ENCODE peak calls at places on chromosomes 6 and 20, in nine cellular contexts. N is OCI-LY7; L is body of pancreas; Z is activated T-helper 1 cell treated with Interleukin-2 at 50 U/mL for 16 hours; P is PC-3; J is stimulated activated CD4-positive, alpha-beta T cell treated with anti-CD3 and anti-CD28 coated beads, TNF-alpha, amount 100 ng/mL, for 1 hour; Q is NCI-H345; Y is CD8-positive, alpha-beta T cell; R is NCI-H774. B is an unnamed sample.

GRCh38 chr6:125950293-125950692 is 6.3 kb upstream of the HINT3 start:
- DNase-seq in N (no peak), R (no peak), P (peak; percentile 60), J (no peak), Q (no peak), Y (no peak), L (no peak), Z (no peak), B (no peak)

GRCh38 chr20:2692036-2692885 is at the start of gene EBF4:
- DNase-seq in P (no peak), J (no peak), Q (peak; percentile 56), Y (peak; percentile 10), N (peak; percentile 7), R (peak; percentile 11), Z (no peak), L (peak; percentile 44), B (no peak)

GRCh38 chr6:168193816-168194701 is 115.0 kb upstream of the FRMD1 start:
- DNase-seq in Y (no peak), N (peak; percentile 1), R (no peak), L (no peak), J (no peak), Z (no peak), P (no peak), Q (no peak), B (no peak)

GRCh38 chr6:112188906-112189305 is 65.5 kb downstream of the LAMA4 start:
- DNase-seq in Z (no peak), P (no peak), Y (no peak), N (no peak), R (no peak), L (no peak), Q (no peak), J (no peak), B (peak; percentile 95)

GRCh38 chr6:131001113-131001776 is 61.8 kb downstream of the EPB41L2 start:
- DNase-seq in P (no peak), Y (no peak), Q (no peak), J (no peak), L (no peak), R (no peak), Z (no peak), N (no peak), B (no peak)

GRCh38 chr20:49338061-49338460 is 60.2 kb upstream of the ZNFX1 start:
- DNase-seq in N (no peak), P (no peak), Q (no peak), Z (no peak), R (no peak), Y (no peak), L (no peak), J (no peak), B (no peak)

GRCh38 chr6:53987527-53987888 is 123.7 kb upstream of the MLIP start:
- DNase-seq in N (no peak), J (no peak), L (no peak), Z (no peak), Y (no peak), R (no peak), P (no peak), Q (no peak), B (no peak)

GRCh38 chr6:148738939-148739821 is 7.7 kb upstream of the UST start:
- DNase-seq in L (no peak), J (no peak), Q (no peak), Z (no peak), R (no peak), P (no peak), Y (no peak), N (no peak), B (no peak)

GRCh38 chr6:47162231-47162630 is 120.1 kb upstream of the ADGRF1 start:
- DNase-seq in P (peak; percentile 41), N (no peak), L (no peak), Z (no peak), Y (no peak), R (no peak), Q (no peak), J (no peak), B (no peak)

GRCh38 chr20:31934491-31934890 is 17.4 kb downstream of the PDRG1 start:
- DNase-seq in J (no peak), P (no peak), Q (no peak), R (no peak), N (no peak), Y (no peak), Z (no peak), L (no peak), B (no peak)

GRCh38 chr20:61768926-61769832 is 296.5 kb downstream of the TAF4 start:
- DNase-seq in R (no peak), Q (no peak), Z (no peak), N (no peak), Y (no peak), L (no peak), P (no peak), J (no peak), B (no peak)

GRCh38 chr6:12957321-12958051 is 240.9 kb downstream of the PHACTR1 start:
- DNase-seq in N (no peak), P (no peak), J (peak; percentile 3), R (no peak), L (peak; percentile 68), Y (peak; percentile 3), Z (no peak), Q (no peak), B (peak; percentile 60)

GRCh38 chr6:165776699-165777098 is 113.7 kb upstream of the PDE10A start:
- DNase-seq in Y (no peak), P (no peak), J (no peak), Z (no peak), R (no peak), Q (no peak), L (no peak), N (no peak), B (no peak)

GRCh38 chr6:35190306-35190705 is 23.4 kb upstream of the SCUBE3 start:
- DNase-seq in N (no peak), Q (no peak), J (no peak), Y (no peak), R (no peak), L (no peak), P (peak; percentile 66), Z (no peak), B (no peak)

GRCh38 chr20:50450961-50451752 is 59.0 kb upstream of the PTPN1 start:
- DNase-seq in R (no peak), P (no peak), Q (no peak), N (peak; percentile 48), Z (no peak), J (no peak), Y (peak; percentile 10), L (no peak), B (peak; percentile 32)

GRCh38 chr6:41551086-41551702 is 5.0 kb downstream of the FOXP4 start:
- DNase-seq in J (no peak), Q (no peak), L (no peak), Y (no peak), P (no peak), N (no peak), R (no peak), Z (no peak), B (no peak)

GRCh38 chr20:1500496-1500895 is 9.3 kb upstream of the SIRPB2 start:
- DNase-seq in Z (no peak), N (no peak), L (no peak), P (no peak), Q (no peak), J (no peak), Y (no peak), R (no peak), B (no peak)

GRCh38 chr6:112109267-112109666 is 21.9 kb downstream of the FAM229B start:
- DNase-seq in Q (no peak), N (no peak), P (no peak), J (no peak), Y (no peak), Z (no peak), R (no peak), L (no peak), B (no peak)

GRCh38 chr20:58099956-58100730 is 128.3 kb downstream of the ANKRD60 start:
- DNase-seq in P (no peak), N (no peak), R (no peak), Y (no peak), Q (no peak), Z (no peak), J (no peak), L (no peak), B (no peak)

GRCh38 chr6:126048635-126049034 is 62.3 kb downstream of the TRMT11 start:
- DNase-seq in Y (no peak), J (no peak), Q (peak; percentile 29), P (no peak), N (no peak), R (no peak), Z (no peak), L (no peak), B (no peak)

GRCh38 chr6:11033825-11034224 is 10.3 kb downstream of the ELOVL2 start:
- DNase-seq in N (no peak), Z (no peak), L (no peak), Y (no peak), P (peak; percentile 78), Q (no peak), J (no peak), R (no peak), B (no peak)

B was measured in fibroblast of the conjunctiva.